ENCODE peak calls at places on chromosomes 1 and 21, in four cellular contexts. One of them, this sample, is unnamed.
A peak's percentile ranks its signal among the peaks of the same experiment; 100 is the strongest.

GRCh38 chr1:219443763-219444162 is 169.1 kb downstream of the ZC3H11B start:
- DNase-seq in NCI-H1092 treated with DMSO at 0.1 percent for 48 hours: no peak
- DNase-seq in fibroblast of lung: no peak
- DNase-seq in omental fat pad: no peak
- DNase-seq in this sample: no peak

GRCh38 chr1:15152318-15153183 is 996 bp upstream of the TMEM51 start:
- DNase-seq in NCI-H1092 treated with DMSO at 0.1 percent for 48 hours: peak; percentile 86
- DNase-seq in fibroblast of lung: peak; percentile 91
- DNase-seq in omental fat pad: peak; percentile 42
- DNase-seq in this sample: no peak

GRCh38 chr1:148372731-148373130 is 110.4 kb downstream of the PPIAL4G start:
- DNase-seq in NCI-H1092 treated with DMSO at 0.1 percent for 48 hours: no peak
- DNase-seq in fibroblast of lung: no peak
- DNase-seq in omental fat pad: no peak
- DNase-seq in this sample: no peak

GRCh38 chr1:65558215-65558614 is 137.7 kb downstream of the LEPR start:
- DNase-seq in NCI-H1092 treated with DMSO at 0.1 percent for 48 hours: no peak
- DNase-seq in fibroblast of lung: no peak
- DNase-seq in omental fat pad: no peak
- DNase-seq in this sample: no peak

GRCh38 chr1:6111571-6111970 is 65.9 kb downstream of the KCNAB2 start:
- DNase-seq in NCI-H1092 treated with DMSO at 0.1 percent for 48 hours: peak; percentile 99
- DNase-seq in fibroblast of lung: no peak
- DNase-seq in omental fat pad: no peak
- DNase-seq in this sample: peak; percentile 7

GRCh38 chr1:23027352-23027907 is 8.2 kb downstream of the KDM1A start:
- DNase-seq in NCI-H1092 treated with DMSO at 0.1 percent for 48 hours: no peak
- DNase-seq in fibroblast of lung: no peak
- DNase-seq in omental fat pad: no peak
- DNase-seq in this sample: no peak

GRCh38 chr1:112803906-112804762 is 89.0 kb upstream of the PPM1J start:
- DNase-seq in NCI-H1092 treated with DMSO at 0.1 percent for 48 hours: peak; percentile 62
- DNase-seq in fibroblast of lung: peak; percentile 68
- DNase-seq in omental fat pad: no peak
- DNase-seq in this sample: no peak

GRCh38 chr1:59092126-59092525 is 204.8 kb upstream of the FGGY start:
- DNase-seq in NCI-H1092 treated with DMSO at 0.1 percent for 48 hours: no peak
- DNase-seq in fibroblast of lung: no peak
- DNase-seq in omental fat pad: no peak
- DNase-seq in this sample: no peak

GRCh38 chr1:118963456-118964430 is 24.4 kb downstream of the TBX15 start:
- DNase-seq in NCI-H1092 treated with DMSO at 0.1 percent for 48 hours: no peak
- DNase-seq in fibroblast of lung: peak; percentile 94
- DNase-seq in omental fat pad: no peak
- DNase-seq in this sample: no peak

GRCh38 chr1:7582439-7582972 is 188.6 kb upstream of the VAMP3 start:
- DNase-seq in NCI-H1092 treated with DMSO at 0.1 percent for 48 hours: no peak
- DNase-seq in fibroblast of lung: no peak
- DNase-seq in omental fat pad: no peak
- DNase-seq in this sample: no peak

GRCh38 chr1:204390731-204391466 is 20.7 kb downstream of the PPP1R15B start:
- DNase-seq in NCI-H1092 treated with DMSO at 0.1 percent for 48 hours: no peak
- DNase-seq in fibroblast of lung: peak; percentile 24
- DNase-seq in omental fat pad: no peak
- DNase-seq in this sample: no peak

GRCh38 chr1:145740269-145740668 is 21.0 kb downstream of the CD160 start:
- DNase-seq in NCI-H1092 treated with DMSO at 0.1 percent for 48 hours: no peak
- DNase-seq in fibroblast of lung: peak; percentile 95
- DNase-seq in omental fat pad: no peak
- DNase-seq in this sample: no peak

GRCh38 chr1:42973304-42973703 is 14.6 kb upstream of the SLC2A1 start:
- DNase-seq in NCI-H1092 treated with DMSO at 0.1 percent for 48 hours: no peak
- DNase-seq in fibroblast of lung: no peak
- DNase-seq in omental fat pad: no peak
- DNase-seq in this sample: no peak

GRCh38 chr1:168112673-168113305 is 23.9 kb downstream of the GPR161 start:
- DNase-seq in NCI-H1092 treated with DMSO at 0.1 percent for 48 hours: peak; percentile 12
- DNase-seq in fibroblast of lung: peak; percentile 49
- DNase-seq in omental fat pad: no peak
- DNase-seq in this sample: no peak

GRCh38 chr1:167221126-167221803 is 579 bp downstream of the POU2F1 start:
- DNase-seq in NCI-H1092 treated with DMSO at 0.1 percent for 48 hours: no peak
- DNase-seq in fibroblast of lung: no peak
- DNase-seq in omental fat pad: no peak
- DNase-seq in this sample: no peak

GRCh38 chr1:236523704-236524141 is at the start of gene LGALS8:
- DNase-seq in NCI-H1092 treated with DMSO at 0.1 percent for 48 hours: peak; percentile 76
- DNase-seq in fibroblast of lung: peak; percentile 84
- DNase-seq in omental fat pad: peak; percentile 91
- DNase-seq in this sample: peak; percentile 43

GRCh38 chr1:2821970-2822620 is 20.6 kb upstream of the TTC34 start:
- DNase-seq in NCI-H1092 treated with DMSO at 0.1 percent for 48 hours: peak; percentile 23
- DNase-seq in fibroblast of lung: no peak
- DNase-seq in omental fat pad: no peak
- DNase-seq in this sample: no peak

GRCh38 chr1:233641029-233641428 is 27.1 kb downstream of the KCNK1 start:
- DNase-seq in NCI-H1092 treated with DMSO at 0.1 percent for 48 hours: no peak
- DNase-seq in fibroblast of lung: no peak
- DNase-seq in omental fat pad: no peak
- DNase-seq in this sample: no peak

GRCh38 chr1:40078512-40079333 is 18.3 kb downstream of the PPT1 start:
- DNase-seq in NCI-H1092 treated with DMSO at 0.1 percent for 48 hours: peak; percentile 78
- DNase-seq in fibroblast of lung: peak; percentile 50
- DNase-seq in omental fat pad: no peak
- DNase-seq in this sample: no peak

GRCh38 chr1:115412733-115413132 is 74.7 kb upstream of the NGF start:
- DNase-seq in NCI-H1092 treated with DMSO at 0.1 percent for 48 hours: no peak
- DNase-seq in fibroblast of lung: no peak
- DNase-seq in omental fat pad: no peak
- DNase-seq in this sample: no peak

GRCh38 chr1:10528066-10529014 is 53.6 kb downstream of the PEX14 start:
- DNase-seq in NCI-H1092 treated with DMSO at 0.1 percent for 48 hours: peak; percentile 47
- DNase-seq in fibroblast of lung: peak; percentile 83
- DNase-seq in omental fat pad: no peak
- DNase-seq in this sample: no peak

GRCh38 chr1:167328762-167329483 is 108.2 kb downstream of the POU2F1 start:
- DNase-seq in NCI-H1092 treated with DMSO at 0.1 percent for 48 hours: no peak
- DNase-seq in fibroblast of lung: peak; percentile 2
- DNase-seq in omental fat pad: no peak
- DNase-seq in this sample: no peak

GRCh38 chr1:154178006-154178405 is 13.9 kb downstream of the TPM3 start:
- DNase-seq in NCI-H1092 treated with DMSO at 0.1 percent for 48 hours: no peak
- DNase-seq in fibroblast of lung: no peak
- DNase-seq in omental fat pad: no peak
- DNase-seq in this sample: no peak

GRCh38 chr1:46451948-46452930 is 37.4 kb upstream of the DMBX1 start:
- DNase-seq in NCI-H1092 treated with DMSO at 0.1 percent for 48 hours: no peak
- DNase-seq in fibroblast of lung: no peak
- DNase-seq in omental fat pad: no peak
- DNase-seq in this sample: no peak

GRCh38 chr1:178501705-178502329 is 5.1 kb upstream of the CLEC20A start:
- DNase-seq in NCI-H1092 treated with DMSO at 0.1 percent for 48 hours: peak; percentile 53
- DNase-seq in fibroblast of lung: peak; percentile 74
- DNase-seq in omental fat pad: peak; percentile 60
- DNase-seq in this sample: peak; percentile 49

GRCh38 chr1:239308701-239309333 is 77.6 kb upstream of the CHRM3 start:
- DNase-seq in NCI-H1092 treated with DMSO at 0.1 percent for 48 hours: peak; percentile 8
- DNase-seq in fibroblast of lung: no peak
- DNase-seq in omental fat pad: no peak
- DNase-seq in this sample: no peak

GRCh38 chr21:45954921-45955320 is 26.6 kb upstream of the COL6A1 start:
- DNase-seq in NCI-H1092 treated with DMSO at 0.1 percent for 48 hours: no peak
- DNase-seq in fibroblast of lung: no peak
- DNase-seq in omental fat pad: no peak
- DNase-seq in this sample: no peak

GRCh38 chr21:43909736-43910455 is 44.9 kb downstream of the AGPAT3 start:
- DNase-seq in NCI-H1092 treated with DMSO at 0.1 percent for 48 hours: no peak
- DNase-seq in fibroblast of lung: no peak
- DNase-seq in omental fat pad: no peak
- DNase-seq in this sample: no peak

GRCh38 chr1:227560814-227561213 is 2.5 kb upstream of the ZNF678 start:
- DNase-seq in NCI-H1092 treated with DMSO at 0.1 percent for 48 hours: no peak
- DNase-seq in fibroblast of lung: no peak
- DNase-seq in omental fat pad: no peak
- DNase-seq in this sample: no peak